ENCODE peak calls at places on chromosomes 16 and 17, in seven cellular contexts. One of them, this sample, is unnamed. For H3K4me1, the result is how much of the 10 kb centered on the place peaks cover.

GRCh38 chr16:31112711-31113419 is 4.6 kb upstream of the KAT8 start:
- DNase-seq in suprapubic skin: no peak
- DNase-seq in A549: no peak
- DNase-seq in HCT116: no peak
- DNase-seq in H1: no peak
- DNase-seq in esophagus muscularis mucosa: no peak
- DNase-seq in body of pancreas: no peak
- DNase-seq in this sample: no peak

GRCh38 chr16:31135535-31136286 is at the start of gene PRSS8:
- DNase-seq in suprapubic skin: no peak
- DNase-seq in A549: no peak
- DNase-seq in HCT116: peak
- DNase-seq in H1: no peak
- DNase-seq in esophagus muscularis mucosa: no peak
- DNase-seq in body of pancreas: peak
- DNase-seq in this sample: no peak

GRCh38 chr17:75404223-75404738 is 1.2 kb downstream of the GRB2 start:
- DNase-seq in suprapubic skin: peak
- DNase-seq in A549: peak
- DNase-seq in HCT116: peak
- DNase-seq in H1: no peak
- DNase-seq in esophagus muscularis mucosa: no peak
- DNase-seq in body of pancreas: peak
- DNase-seq in this sample: no peak

GRCh38 chr16:80751167-80751566 is 53.2 kb downstream of the CDYL2 start:
- DNase-seq in suprapubic skin: no peak
- DNase-seq in A549: no peak
- DNase-seq in HCT116: no peak
- DNase-seq in H1: no peak
- DNase-seq in esophagus muscularis mucosa: no peak
- DNase-seq in body of pancreas: no peak
- DNase-seq in this sample: no peak

GRCh38 chr17:81524865-81525159 is 3.4 kb upstream of the FSCN2 start:
- DNase-seq in suprapubic skin: no peak
- DNase-seq in A549: no peak
- DNase-seq in HCT116: no peak
- DNase-seq in H1: no peak
- DNase-seq in esophagus muscularis mucosa: no peak
- DNase-seq in body of pancreas: no peak
- DNase-seq in this sample: no peak

GRCh38 chr16:35186045-35186759 is 1726.8 kb downstream of the TP53TG3F start:
- DNase-seq in suprapubic skin: no peak
- DNase-seq in A549: no peak
- DNase-seq in HCT116: no peak
- DNase-seq in H1: no peak
- DNase-seq in esophagus muscularis mucosa: peak
- DNase-seq in body of pancreas: no peak
- DNase-seq in this sample: peak

GRCh38 chr16:81277681-81278080 is 37.1 kb upstream of the GAN start:
- DNase-seq in suprapubic skin: no peak
- DNase-seq in A549: no peak
- DNase-seq in HCT116: no peak
- DNase-seq in H1: no peak
- DNase-seq in esophagus muscularis mucosa: no peak
- DNase-seq in body of pancreas: no peak
- DNase-seq in this sample: no peak

GRCh38 chr16:69567031-69567680 is 1.4 kb downstream of the NFAT5 start:
- DNase-seq in suprapubic skin: no peak
- DNase-seq in A549: no peak
- DNase-seq in HCT116: no peak
- DNase-seq in H1: no peak
- DNase-seq in esophagus muscularis mucosa: no peak
- DNase-seq in body of pancreas: peak
- DNase-seq in this sample: no peak

GRCh38 chr16:87185313-87185712 is 131.9 kb downstream of the C16orf95 start:
- DNase-seq in suprapubic skin: no peak
- DNase-seq in A549: no peak
- DNase-seq in HCT116: no peak
- DNase-seq in H1: no peak
- DNase-seq in esophagus muscularis mucosa: no peak
- DNase-seq in body of pancreas: no peak
- DNase-seq in this sample: no peak

GRCh38 chr16:10511829-10512228 is 68.6 kb downstream of the EMP2 start:
- DNase-seq in suprapubic skin: no peak
- DNase-seq in A549: no peak
- DNase-seq in HCT116: no peak
- DNase-seq in H1: no peak
- DNase-seq in esophagus muscularis mucosa: no peak
- DNase-seq in body of pancreas: no peak
- DNase-seq in this sample: no peak

GRCh38 chr17:5975651-5976050 is 94.5 kb upstream of the WSCD1 start:
- DNase-seq in suprapubic skin: no peak
- DNase-seq in A549: no peak
- DNase-seq in HCT116: no peak
- DNase-seq in H1: no peak
- DNase-seq in esophagus muscularis mucosa: peak
- DNase-seq in body of pancreas: no peak
- DNase-seq in this sample: no peak

GRCh38 chr17:41705271-41705991 is 6.7 kb upstream of the GAST start:
- DNase-seq in suprapubic skin: no peak
- DNase-seq in A549: no peak
- DNase-seq in HCT116: no peak
- DNase-seq in H1: peak
- DNase-seq in esophagus muscularis mucosa: no peak
- DNase-seq in body of pancreas: no peak
- DNase-seq in this sample: no peak

GRCh38 chr17:37220609-37220953 is 155.2 kb upstream of the C17orf78 start:
- DNase-seq in suprapubic skin: no peak
- DNase-seq in A549: no peak
- DNase-seq in HCT116: peak
- DNase-seq in H1: no peak
- DNase-seq in esophagus muscularis mucosa: no peak
- DNase-seq in body of pancreas: no peak
- DNase-seq in this sample: no peak

GRCh38 chr16:49890876-49891275 is 35.0 kb upstream of the ZNF423 start:
- DNase-seq in suprapubic skin: no peak
- DNase-seq in A549: no peak
- DNase-seq in HCT116: no peak
- DNase-seq in H1: peak
- DNase-seq in esophagus muscularis mucosa: no peak
- DNase-seq in body of pancreas: peak
- DNase-seq in this sample: no peak

GRCh38 chr17:1302761-1303160 is 23.3 kb downstream of the TRARG1 start:
- DNase-seq in suprapubic skin: no peak
- DNase-seq in A549: no peak
- DNase-seq in HCT116: no peak
- DNase-seq in H1: no peak
- DNase-seq in esophagus muscularis mucosa: no peak
- DNase-seq in body of pancreas: no peak
- DNase-seq in this sample: no peak

GRCh38 chr16:70736454-70737376 is 50.9 kb upstream of the MTSS2 start:
- DNase-seq in suprapubic skin: no peak
- DNase-seq in A549: no peak
- DNase-seq in HCT116: no peak
- DNase-seq in H1: no peak
- DNase-seq in esophagus muscularis mucosa: no peak
- DNase-seq in body of pancreas: no peak
- DNase-seq in this sample: no peak

GRCh38 chr16:11016993-11017392 is 72.6 kb downstream of the CLEC16A start:
- DNase-seq in suprapubic skin: peak
- DNase-seq in A549: peak
- DNase-seq in HCT116: peak
- DNase-seq in H1: no peak
- DNase-seq in esophagus muscularis mucosa: peak
- DNase-seq in body of pancreas: peak
- DNase-seq in this sample: no peak

GRCh38 chr17:5585814-5586558 is 1.7 kb upstream of the NLRP1 start:
- DNase-seq in suprapubic skin: no peak
- DNase-seq in A549: no peak
- DNase-seq in HCT116: no peak
- DNase-seq in H1: no peak
- DNase-seq in esophagus muscularis mucosa: no peak
- DNase-seq in body of pancreas: no peak
- DNase-seq in this sample: no peak

GRCh38 chr17:40724656-40725055 is 21.1 kb upstream of the KRT24 start:
- DNase-seq in suprapubic skin: no peak
- DNase-seq in A549: no peak
- DNase-seq in HCT116: no peak
- DNase-seq in H1: no peak
- DNase-seq in esophagus muscularis mucosa: no peak
- DNase-seq in body of pancreas: no peak
- DNase-seq in this sample: no peak

GRCh38 chr17:83083368-83084201 is 4.2 kb downstream of the METRNL start:
- DNase-seq in suprapubic skin: peak
- DNase-seq in A549: peak
- DNase-seq in HCT116: no peak
- DNase-seq in H1: peak
- DNase-seq in esophagus muscularis mucosa: no peak
- DNase-seq in body of pancreas: no peak
- DNase-seq in this sample: no peak

GRCh38 chr17:83084621-83085056 is 5.2 kb downstream of the METRNL start:
- DNase-seq in suprapubic skin: no peak
- DNase-seq in A549: no peak
- DNase-seq in HCT116: no peak
- DNase-seq in H1: no peak
- DNase-seq in esophagus muscularis mucosa: no peak
- DNase-seq in body of pancreas: no peak
- DNase-seq in this sample: no peak

GRCh38 chr17:83085103-83085502 is 5.7 kb downstream of the METRNL start:
- DNase-seq in suprapubic skin: no peak
- DNase-seq in A549: no peak
- DNase-seq in HCT116: no peak
- DNase-seq in H1: no peak
- DNase-seq in esophagus muscularis mucosa: no peak
- DNase-seq in body of pancreas: no peak
- DNase-seq in this sample: no peak

GRCh38 chr17:83082899-83083367 is 3.5 kb downstream of the METRNL start:
- DNase-seq in suprapubic skin: no peak
- DNase-seq in A549: no peak
- DNase-seq in HCT116: no peak
- DNase-seq in H1: no peak
- DNase-seq in esophagus muscularis mucosa: no peak
- DNase-seq in body of pancreas: no peak
- DNase-seq in this sample: no peak

GRCh38 chr17:83084214-83084613 is 4.8 kb downstream of the METRNL start:
- DNase-seq in suprapubic skin: no peak
- DNase-seq in A549: no peak
- DNase-seq in HCT116: no peak
- DNase-seq in H1: no peak
- DNase-seq in esophagus muscularis mucosa: no peak
- DNase-seq in body of pancreas: no peak
- DNase-seq in this sample: no peak
- H3K4me1 ChIP-seq in suprapubic skin: half or more
- H3K4me1 ChIP-seq in A549: under half
- H3K4me1 ChIP-seq in HCT116: under half
- H3K4me1 ChIP-seq in H1: under half
- H3K4me1 ChIP-seq in esophagus muscularis mucosa: half or more
- H3K4me1 ChIP-seq in body of pancreas: under half
- H3K4me1 ChIP-seq in this sample: half or more

GRCh38 chr16:89954462-89954861 is 5.9 kb downstream of the DEF8 start:
- DNase-seq in suprapubic skin: no peak
- DNase-seq in A549: no peak
- DNase-seq in HCT116: no peak
- DNase-seq in H1: no peak
- DNase-seq in esophagus muscularis mucosa: no peak
- DNase-seq in body of pancreas: no peak
- DNase-seq in this sample: no peak
- H3K27ac ChIP-seq in suprapubic skin: no peak
- H3K27ac ChIP-seq in A549: no peak
- H3K27ac ChIP-seq in HCT116: no peak
- H3K27ac ChIP-seq in H1: no peak
- H3K27ac ChIP-seq in esophagus muscularis mucosa: no peak
- H3K27ac ChIP-seq in body of pancreas: no peak
- H3K27ac ChIP-seq in this sample: no peak

GRCh38 chr16:2214721-2214970 is at the start of gene PGP:
- DNase-seq in suprapubic skin: no peak
- DNase-seq in A549: no peak
- DNase-seq in HCT116: no peak
- DNase-seq in H1: no peak
- DNase-seq in esophagus muscularis mucosa: no peak
- DNase-seq in body of pancreas: no peak
- DNase-seq in this sample: no peak

GRCh38 chr16:2210386-2211365 is at the start of gene BRICD5:
- DNase-seq in suprapubic skin: no peak
- DNase-seq in A549: no peak
- DNase-seq in HCT116: no peak
- DNase-seq in H1: no peak
- DNase-seq in esophagus muscularis mucosa: no peak
- DNase-seq in body of pancreas: no peak
- DNase-seq in this sample: no peak

GRCh38 chr16:2213817-2214720 is 571 bp downstream of the PGP start:
- DNase-seq in suprapubic skin: no peak
- DNase-seq in A549: no peak
- DNase-seq in HCT116: no peak
- DNase-seq in H1: no peak
- DNase-seq in esophagus muscularis mucosa: no peak
- DNase-seq in body of pancreas: no peak
- DNase-seq in this sample: no peak

GRCh38 chr16:2211923-2212347 is 1.3 kb upstream of the BRICD5 start:
- DNase-seq in suprapubic skin: no peak
- DNase-seq in A549: no peak
- DNase-seq in HCT116: no peak
- DNase-seq in H1: no peak
- DNase-seq in esophagus muscularis mucosa: no peak
- DNase-seq in body of pancreas: no peak
- DNase-seq in this sample: no peak

GRCh38 chr16:2212362-2213324 is 2.0 kb upstream of the BRICD5 start:
- DNase-seq in suprapubic skin: no peak
- DNase-seq in A549: no peak
- DNase-seq in HCT116: no peak
- DNase-seq in H1: no peak
- DNase-seq in esophagus muscularis mucosa: no peak
- DNase-seq in body of pancreas: peak
- DNase-seq in this sample: no peak
- TF ChIP-seq POLR2A in suprapubic skin: no peak
- TF ChIP-seq POLR2A in A549: no peak
- TF ChIP-seq POLR2A in HCT116: peak
- TF ChIP-seq POLR2A in H1: peak
- TF ChIP-seq POLR2A in esophagus muscularis mucosa: peak
- TF ChIP-seq POLR2A in body of pancreas: no peak
- TF ChIP-seq POLR2A in this sample: no peak

DNA sequence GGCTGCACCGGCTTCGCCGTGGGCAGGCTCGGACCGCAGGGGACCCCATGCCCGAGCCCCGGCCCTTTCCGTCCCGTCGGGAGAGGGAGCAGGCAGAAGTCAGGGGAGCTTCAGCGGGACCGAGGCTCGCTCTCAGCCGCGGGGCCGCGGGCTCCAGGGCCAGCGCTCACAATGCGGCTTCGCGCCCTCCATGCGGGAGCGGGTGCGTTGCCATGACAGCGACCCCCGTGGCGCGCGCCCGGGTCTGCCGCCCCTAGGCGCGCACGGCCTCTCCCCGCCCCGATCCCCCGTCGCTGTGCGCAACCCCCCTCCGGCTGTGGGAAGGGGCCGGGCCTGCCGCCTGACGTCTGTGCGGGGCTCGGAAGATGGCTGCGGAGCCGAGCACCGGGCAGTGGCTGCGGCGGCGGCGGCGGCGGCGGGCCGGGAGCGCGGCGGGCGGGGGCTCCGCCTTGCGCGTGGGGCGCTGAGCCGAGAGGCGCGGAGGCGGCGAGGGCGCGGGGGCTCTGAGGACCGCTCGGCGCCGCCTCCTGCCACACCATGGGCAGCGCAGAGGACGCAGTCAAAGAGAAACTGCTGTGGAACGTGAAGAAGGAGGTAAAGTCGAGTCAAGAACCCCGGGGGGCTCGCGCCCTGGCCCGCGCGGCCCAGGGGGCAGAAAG is at the start of gene SGSM2:
- DNase-seq in suprapubic skin: peak
- DNase-seq in A549: peak
- DNase-seq in HCT116: no peak
- DNase-seq in H1: no peak
- DNase-seq in esophagus muscularis mucosa: no peak
- DNase-seq in body of pancreas: peak
- DNase-seq in this sample: no peak
- H3K4me1 ChIP-seq in suprapubic skin: under half
- H3K4me1 ChIP-seq in A549: under half
- H3K4me1 ChIP-seq in HCT116: under half
- H3K4me1 ChIP-seq in H1: under half
- H3K4me1 ChIP-seq in esophagus muscularis mucosa: under half
- H3K4me1 ChIP-seq in body of pancreas: under half
- H3K4me1 ChIP-seq in this sample: under half